ENCODE peak calls at places on chromosomes 4 and X, in ten cellular contexts. J, I, Q, X, V, L, U, G, P and E are unnamed samples.

GRCh38 chrX:106987488-106987887 is 12.5 kb downstream of the MORC4 start:
- DNase-seq in G (no peak), Q (no peak), U (no peak), J (no peak), L (no peak), X (no peak), V (no peak), P (no peak), I (no peak), E (no peak)

GRCh38 chr4:138756519-138756918 is 259.1 kb upstream of the NOCT start:
- DNase-seq in Q (no peak), X (no peak), P (no peak), V (no peak), L (no peak), U (no peak), G (no peak), I (no peak), J (no peak), E (no peak)

GRCh38 chr4:88107406-88108107 is 50.9 kb downstream of the ABCG2 start:
- DNase-seq in P (no peak), I (peak; percentile 18), L (peak; percentile 7), G (no peak), V (no peak), Q (no peak), X (no peak), U (no peak), J (no peak), E (peak; percentile 16)

GRCh38 chrX:45435481-45435880 is 234.8 kb upstream of the DIPK2B start:
- DNase-seq in J (no peak), Q (no peak), U (no peak), V (no peak), X (no peak), L (peak; percentile 22), G (no peak), P (no peak), I (peak; percentile 8), E (no peak)

GRCh38 chr4:2552806-2553205 is 16.4 kb downstream of the FAM193A start:
- DNase-seq in Q (no peak), G (no peak), U (no peak), P (no peak), L (no peak), X (no peak), V (no peak), J (no peak), I (no peak), E (no peak)

GRCh38 chr4:108359936-108360681 is 191.4 kb upstream of the LEF1 start:
- DNase-seq in G (peak; percentile 14), J (no peak), P (no peak), Q (no peak), U (no peak), L (no peak), V (no peak), X (no peak), I (no peak), E (no peak)

GRCh38 chr4:164446516-164446915 is 307.4 kb upstream of the SMIM31 start:
- DNase-seq in V (no peak), U (peak; percentile 31), X (no peak), I (no peak), G (peak; percentile 26), L (peak; percentile 18), Q (no peak), P (no peak), J (no peak), E (no peak)

GRCh38 chr4:183721207-183722081 is 62.4 kb downstream of the TRAPPC11 start:
- DNase-seq in L (peak; percentile 63), I (peak; percentile 36), V (peak; percentile 38), U (no peak), Q (peak; percentile 83), X (no peak), J (peak; percentile 63), G (no peak), P (no peak), E (peak; percentile 55)

GRCh38 chrX:39459204-39459603 is 638.6 kb downstream of the BCOR start:
- DNase-seq in J (no peak), I (no peak), L (no peak), X (no peak), G (no peak), V (no peak), Q (no peak), P (no peak), U (no peak), E (no peak)

GRCh38 chrX:40094041-40094899 is 3.5 kb downstream of the BCOR start:
- DNase-seq in J (no peak), I (peak; percentile 58), V (no peak), L (no peak), G (peak; percentile 85), P (peak; percentile 83), U (no peak), Q (peak; percentile 74), X (no peak), E (peak; percentile 81)

GRCh38 chr4:174207370-174207769 is 76.1 kb downstream of the FBXO8 start:
- DNase-seq in Q (no peak), L (peak; percentile 64), U (no peak), J (no peak), P (no peak), G (no peak), X (no peak), V (no peak), I (no peak), E (no peak)

GRCh38 chr4:99615210-99615834 is 40.7 kb downstream of the MTTP start:
- DNase-seq in L (no peak), X (no peak), U (peak; percentile 8), P (no peak), G (no peak), Q (no peak), J (no peak), I (no peak), V (no peak), E (no peak)

GRCh38 chr4:135244605-135245146 is 1043.1 kb upstream of the PABPC4L start:
- DNase-seq in G (peak; percentile 6), V (no peak), L (no peak), I (peak; percentile 53), U (no peak), P (no peak), X (no peak), J (no peak), Q (no peak), E (peak; percentile 39)

GRCh38 chr4:148651991-148652390 is 209.8 kb upstream of the NR3C2 start:
- DNase-seq in Q (no peak), V (no peak), L (no peak), G (no peak), X (no peak), P (no peak), U (no peak), J (no peak), I (no peak), E (no peak)

GRCh38 chr4:157012781-157013180 is 41.2 kb upstream of the PDGFC start:
- DNase-seq in L (peak; percentile 19), P (no peak), V (no peak), Q (no peak), U (peak; percentile 16), I (peak; percentile 65), X (no peak), G (peak; percentile 56), J (no peak), E (peak; percentile 66)

GRCh38 chr4:75643651-75644050 is 13.3 kb upstream of the CDKL2 start:
- DNase-seq in U (no peak), G (no peak), P (no peak), X (no peak), V (no peak), L (no peak), Q (no peak), I (no peak), J (no peak), E (peak; percentile 50)

GRCh38 chr4:81650871-81651270 is 179.2 kb upstream of the RASGEF1B start:
- DNase-seq in G (no peak), V (no peak), L (no peak), Q (no peak), X (no peak), J (no peak), I (no peak), U (no peak), P (no peak), E (no peak)

GRCh38 chr4:48653217-48654014 is 126.7 kb downstream of the FRYL start:
- DNase-seq in G (peak; percentile 77), I (peak; percentile 46), X (peak; percentile 4), U (no peak), L (peak; percentile 82), Q (no peak), J (no peak), V (peak; percentile 37), P (peak; percentile 82), E (peak; percentile 67)

GRCh38 chr4:81346719-81347118 is 125.0 kb downstream of the RASGEF1B start:
- DNase-seq in J (no peak), Q (no peak), L (no peak), V (no peak), X (no peak), G (no peak), I (no peak), U (no peak), P (no peak), E (no peak)

GRCh38 chr4:88706574-88706973 is 8.9 kb upstream of the NAP1L5 start:
- DNase-seq in X (no peak), U (peak; percentile 29), V (no peak), I (peak; percentile 55), Q (no peak), G (peak; percentile 51), P (no peak), L (peak; percentile 76), J (no peak), E (peak; percentile 64)

GRCh38 chrX:1493317-1493856 is 40.7 kb upstream of the ASMTL start:
- DNase-seq in Q (no peak), I (no peak), P (no peak), V (no peak), L (no peak), X (no peak), J (no peak), G (no peak), U (no peak), E (no peak)

GRCh38 chr4:112604590-112604989 is 32.1 kb downstream of the ZGRF1 start:
- DNase-seq in P (no peak), J (no peak), I (peak; percentile 49), G (peak; percentile 68), U (no peak), Q (no peak), X (peak; percentile 31), V (no peak), L (peak; percentile 66), E (peak; percentile 67)

GRCh38 chr4:123469245-123469644 is 72.7 kb downstream of the SPRY1 start:
- DNase-seq in P (no peak), I (no peak), L (no peak), J (no peak), U (no peak), Q (no peak), X (no peak), G (peak; percentile 41), V (no peak), E (no peak)

GRCh38 chr4:173448103-173448502 is 49.2 kb upstream of the SCRG1 start:
- DNase-seq in G (no peak), I (peak; percentile 33), P (no peak), L (peak; percentile 83), X (no peak), J (no peak), V (no peak), Q (no peak), U (no peak), E (peak; percentile 64)

GRCh38 chrX:136204571-136204970 is 46.6 kb downstream of the MAP7D3 start:
- DNase-seq in U (no peak), Q (no peak), I (peak; percentile 57), G (peak; percentile 90), X (peak; percentile 5), P (no peak), V (no peak), J (no peak), L (peak; percentile 86), E (peak; percentile 74)

GRCh38 chr4:25078523-25078922 is 47.8 kb upstream of the LGI2 start:
- DNase-seq in I (no peak), V (no peak), X (no peak), U (no peak), L (no peak), Q (no peak), P (no peak), J (no peak), G (no peak), E (no peak)

GRCh38 chr4:183723561-183724228 is 64.6 kb downstream of the TRAPPC11 start:
- DNase-seq in V (no peak), G (no peak), P (no peak), X (no peak), U (no peak), Q (no peak), L (no peak), I (no peak), J (no peak), E (no peak)

GRCh38 chrX:39275500-39276068 is 474.3 kb downstream of the MID1IP1 start:
- DNase-seq in J (no peak), U (no peak), Q (peak; percentile 38), G (no peak), L (no peak), P (no peak), X (no peak), I (no peak), V (no peak), E (no peak)